ENCODE peak calls at places on chromosomes 16 and 17, in nine cellular contexts. D is stimulated activated CD4-positive, alpha-beta T cell treated with anti-CD3 and anti-CD28 coated beads, Interleukin-1b, Interleukin-23, amount 100 ng/mL, for 1 hour; R is iPS-NIHi11; W is NCI-H1048; Q is LHCN-M2; V is RWPE1; F is sigmoid colon; Y is NCI-H524; P is T-helper 17 cell. J is an unnamed sample.

GRCh38 chr17:58208344-58208743 is 10.7 kb downstream of the MKS1 start:
- DNase-seq in P (no peak), D (no peak), Q (no peak), W (no peak), Y (no peak), R (no peak), V (no peak), F (no peak), J (no peak)

GRCh38 chr16:81723098-81723723 is 55.9 kb upstream of the PLCG2 start:
- DNase-seq in F (no peak), D (no peak), Q (peak), P (no peak), R (peak), Y (peak), V (peak), W (peak), J (peak)

GRCh38 chr17:67716405-67716798 is 1.3 kb upstream of the NOL11 start:
- DNase-seq in W (no peak), D (no peak), R (no peak), Q (no peak), Y (no peak), P (no peak), F (no peak), V (no peak), J (no peak)

GRCh38 chr17:21252875-21253645 is at the start of gene NATD1:
- DNase-seq in Y (peak), V (peak), F (peak), D (peak), R (peak), Q (peak), W (peak), P (peak), J (no peak)

GRCh38 chr17:3667366-3668278 is 756 bp downstream of the TAX1BP3 start:
- DNase-seq in Q (peak), Y (peak), P (no peak), R (peak), F (peak), V (peak), D (no peak), W (peak), J (no peak)

GRCh38 chr17:31508310-31509094 is 117.0 kb downstream of the RAB11FIP4 start:
- DNase-seq in R (no peak), Y (no peak), F (no peak), V (no peak), W (no peak), D (no peak), P (no peak), Q (no peak), J (no peak)

GRCh38 chr17:48642843-48643696 is 16.9 kb upstream of the HOXB9 start:
- DNase-seq in R (no peak), Y (no peak), P (no peak), W (no peak), Q (no peak), D (no peak), F (peak), V (no peak), J (no peak)

GRCh38 chr16:89873109-89873821 is at the start of gene TCF25:
- DNase-seq in R (peak), V (peak), P (peak), F (peak), D (peak), Y (peak), Q (peak), W (peak), J (peak)

GRCh38 chr17:83113381-83113780 is 34.0 kb downstream of the METRNL start:
- DNase-seq in P (no peak), F (no peak), R (no peak), D (no peak), V (no peak), Y (no peak), W (no peak), Q (no peak), J (no peak)

GRCh38 chr16:9647981-9648701 is 534.1 kb downstream of the GRIN2A start:
- DNase-seq in F (no peak), P (no peak), R (peak), W (no peak), D (no peak), Y (peak), V (peak), Q (peak), J (no peak)

GRCh38 chr17:80694992-80695912 is 150.6 kb downstream of the RPTOR start:
- DNase-seq in F (no peak), Q (no peak), Y (no peak), P (no peak), D (no peak), R (no peak), V (no peak), W (no peak), J (no peak)

GRCh38 chr16:17173134-17173729 is 297.5 kb downstream of the XYLT1 start:
- DNase-seq in Q (no peak), W (no peak), D (no peak), V (peak), F (peak), R (no peak), P (no peak), Y (no peak), J (no peak)

GRCh38 chr17:80029235-80029974 is 6.3 kb downstream of the TBC1D16 start:
- DNase-seq in D (no peak), P (no peak), Q (peak), R (no peak), Y (peak), F (peak), V (no peak), W (no peak), J (no peak)

GRCh38 chr17:42365136-42365535 is 23.1 kb downstream of the STAT3 start:
- DNase-seq in F (no peak), D (no peak), Y (no peak), P (no peak), V (no peak), W (no peak), Q (peak), R (no peak), J (no peak)

GRCh38 chr17:48761114-48761513 is 32.6 kb upstream of the HOXB13 start:
- DNase-seq in W (no peak), F (peak), P (no peak), R (no peak), D (no peak), V (no peak), Q (no peak), Y (no peak), J (no peak)

J was measured in NCI-H1417 treated with DMSO at 0.1 percent for 48 hours.